ENCODE peak calls at places on chromosomes 2 and 18, in nine cellular contexts. Q is AG08395, Y is EH, H is D341Med, P is breast epithelium, D is skeletal muscle cell, L is nucleus accumbens, A is RWPE1, J is ELR. W is an unnamed sample.

GRCh38 chr2:2484301-2484700 is 153.2 kb upstream of the MYT1L start:
- DNase-seq in H (no peak), Y (no peak), D (no peak), A (no peak), J (no peak), Q (no peak), P (no peak), L (no peak), W (no peak)

GRCh38 chr2:201188449-201188848 is 5.5 kb downstream of the CASP10 start:
- DNase-seq in Q (no peak), L (no peak), P (no peak), D (no peak), A (no peak), Y (no peak), J (no peak), H (no peak), W (no peak)

GRCh38 chr2:102061962-102062795 is 70.4 kb downstream of the IL1R2 start:
- DNase-seq in A (no peak), Y (peak), D (peak), Q (peak), P (no peak), J (peak), L (no peak), H (no peak), W (no peak)

GRCh38 chr2:170332676-170333402 is 154.9 kb downstream of the MYO3B start:
- DNase-seq in L (no peak), Y (no peak), P (no peak), D (no peak), A (no peak), Q (no peak), H (no peak), J (no peak), W (no peak)

GRCh38 chr2:53202063-53202462 is 565.5 kb upstream of the CHAC2 start:
- DNase-seq in Y (peak), H (no peak), P (no peak), J (peak), Q (peak), A (peak), L (no peak), D (peak), W (no peak)

GRCh38 chr2:119253114-119253702 is 29.6 kb downstream of the STEAP3 start:
- DNase-seq in D (no peak), L (no peak), P (no peak), A (peak), Q (peak), J (peak), Y (peak), H (no peak), W (no peak)

GRCh38 chr18:9380571-9381390 is 46.2 kb downstream of the TWSG1 start:
- DNase-seq in L (no peak), D (no peak), P (no peak), A (no peak), Y (peak), H (peak), J (no peak), Q (peak), W (no peak)

GRCh38 chr2:140117371-140117770 is 1337.2 kb upstream of the NXPH2 start:
- DNase-seq in D (no peak), A (no peak), P (no peak), H (no peak), J (peak), L (no peak), Q (no peak), Y (no peak), W (no peak)

GRCh38 chr2:197137234-197137633 is 173.3 kb downstream of the ANKRD44 start:
- DNase-seq in Q (peak), J (peak), Y (peak), H (no peak), A (peak), L (no peak), D (no peak), P (no peak), W (no peak)

GRCh38 chr2:62660087-62660486 is 45.4 kb upstream of the EHBP1 start:
- DNase-seq in H (no peak), L (no peak), Y (no peak), Q (no peak), D (no peak), A (no peak), P (no peak), J (no peak), W (no peak)

GRCh38 chr2:117349687-117350086 is 464.8 kb upstream of the DDX18 start:
- DNase-seq in D (no peak), Q (no peak), A (no peak), H (no peak), Y (no peak), P (no peak), J (no peak), L (no peak), W (no peak)

GRCh38 chr18:2425426-2426317 is 145.6 kb downstream of the METTL4 start:
- DNase-seq in H (no peak), D (no peak), L (no peak), P (no peak), Q (no peak), Y (peak), J (peak), A (peak), W (no peak)

GRCh38 chr2:193199322-193199721 is 1004.6 kb upstream of the TMEFF2 start:
- DNase-seq in J (no peak), H (no peak), D (no peak), Q (no peak), A (no peak), P (no peak), L (no peak), Y (no peak), W (no peak)

GRCh38 chr2:224948859-224949258 is 93.4 kb downstream of the DOCK10 start:
- DNase-seq in H (no peak), J (peak), Y (peak), L (no peak), Q (peak), D (no peak), P (no peak), A (peak), W (no peak)

GRCh38 chr2:40516604-40517003 is 64.7 kb upstream of the SLC8A1 start:
- DNase-seq in D (no peak), A (no peak), H (no peak), J (no peak), L (no peak), Y (no peak), P (no peak), Q (no peak), W (no peak)

GRCh38 chr2:215368493-215368809 is 56.6 kb downstream of the ATIC start:
- DNase-seq in P (no peak), D (no peak), J (no peak), Q (no peak), L (no peak), A (no peak), H (no peak), Y (peak), W (no peak)

GRCh38 chr18:31030574-31031278 is 11.8 kb downstream of the DSC3 start:
- DNase-seq in D (no peak), J (peak), A (no peak), P (no peak), Y (no peak), H (no peak), Q (no peak), L (no peak), W (no peak)

GRCh38 chr2:143934913-143935310 is 585.0 kb downstream of the ZEB2 start:
- DNase-seq in J (no peak), L (no peak), H (no peak), P (no peak), A (no peak), Q (no peak), D (no peak), Y (no peak), W (no peak)

GRCh38 chr2:28802975-28803429 is 7.6 kb upstream of the SPDYA start:
- DNase-seq in Q (no peak), L (no peak), A (no peak), J (no peak), D (no peak), H (no peak), Y (peak), P (no peak), W (peak)

GRCh38 chr2:111966241-111966640 is 67.8 kb downstream of the MERTK start:
- DNase-seq in L (no peak), P (no peak), A (no peak), H (no peak), J (no peak), Y (peak), D (no peak), Q (no peak), W (no peak)

GRCh38 chr2:239299218-239299939 is 101.4 kb downstream of the HDAC4 start:
- DNase-seq in A (no peak), D (no peak), Y (no peak), H (no peak), L (peak), Q (no peak), P (no peak), J (no peak), W (no peak)

GRCh38 chr2:58560531-58560930 is 319.4 kb upstream of the FANCL start:
- DNase-seq in J (no peak), H (no peak), L (no peak), Q (no peak), Y (no peak), P (no peak), A (no peak), D (no peak), W (no peak)

GRCh38 chr2:151374426-151374825 is 17.0 kb downstream of the TNFAIP6 start:
- DNase-seq in D (peak), A (peak), J (peak), Y (peak), L (no peak), H (no peak), Q (peak), P (no peak), W (no peak)

GRCh38 chr2:240628507-240629418 is 3.5 kb downstream of the GPR35 start:
- DNase-seq in Q (no peak), A (no peak), J (no peak), D (no peak), Y (no peak), H (peak), P (no peak), L (no peak), W (no peak)

GRCh38 chr18:58455318-58455950 is 173.5 kb downstream of the ALPK2 start:
- DNase-seq in D (no peak), Y (no peak), J (no peak), H (no peak), L (no peak), A (no peak), P (peak), Q (no peak), W (no peak)

GRCh38 chr2:234100686-234101085 is 50.2 kb downstream of the SPP2 start:
- DNase-seq in P (no peak), D (no peak), J (no peak), Y (no peak), A (no peak), H (no peak), L (no peak), Q (no peak), W (no peak)

GRCh38 chr2:127261835-127262234 is 32.1 kb downstream of the ERCC3 start:
- DNase-seq in Y (no peak), J (no peak), Q (no peak), H (no peak), A (no peak), P (no peak), L (no peak), D (no peak), W (no peak)

GRCh38 chr18:2850816-2851215 is 4.0 kb downstream of the EMILIN2 start:
- DNase-seq in Q (peak), P (no peak), L (no peak), Y (peak), A (no peak), D (no peak), J (no peak), H (no peak), W (no peak)

GRCh38 chr2:169768262-169768995 is 30.2 kb upstream of the SSB start:
- DNase-seq in P (no peak), H (peak), J (no peak), D (no peak), Y (no peak), A (no peak), L (no peak), Q (no peak), W (peak)

W was measured in ELF-1.